ENCODE peak calls at places on chromosomes 11 and 22, in four cellular contexts. X is astrocyte of the spinal cord, S is SW480, H is AG09309. O is an unnamed sample.

GRCh38 chr11:122902951-122903350 is 20.4 kb downstream of the JHY start:
- DNase-seq in X (no peak), S (no peak), H (no peak), O (peak)

GRCh38 chr11:3021125-3021524 is 29.0 kb upstream of the NAP1L4 start:
- DNase-seq in X (no peak), S (no peak), H (no peak), O (peak)

GRCh38 chr11:70577258-70577603 is 178.9 kb downstream of the CTTN start:
- DNase-seq in X (no peak), S (no peak), H (no peak), O (no peak)

GRCh38 chr11:122741613-122742012 is 86.1 kb downstream of the UBASH3B start:
- DNase-seq in X (peak), S (no peak), H (no peak), O (peak)

GRCh38 chr22:30921108-30921507 is 47.5 kb downstream of the MORC2 start:
- DNase-seq in X (no peak), S (no peak), H (no peak), O (no peak)

GRCh38 chr22:45317551-45318167 is 7.9 kb downstream of the FAM118A start:
- DNase-seq in X (peak), S (peak), H (peak), O (peak)

GRCh38 chr11:33930317-33931021 is 38.6 kb upstream of the LMO2 start:
- DNase-seq in X (no peak), S (no peak), H (no peak), O (peak)

GRCh38 chr11:105960252-105961245 is 61.5 kb downstream of the MSANTD4 start:
- DNase-seq in X (no peak), S (no peak), H (no peak), O (no peak)

GRCh38 chr11:78476066-78476465 is 58.4 kb upstream of the GAB2 start:
- DNase-seq in X (peak), S (no peak), H (no peak), O (peak)

GRCh38 chr22:29110946-29111345 is 38.1 kb downstream of the KREMEN1 start:
- DNase-seq in X (no peak), S (no peak), H (no peak), O (no peak)

GRCh38 chr11:130156108-130157022 is 3.2 kb upstream of the ST14 start:
- DNase-seq in X (peak), S (peak), H (no peak), O (no peak)

O was measured in iris pigment epithelial cell.